ENCODE peak calls at places on chromosomes 6 and 20, in ten cellular contexts. T, F, M, X, D, N, G, H, R and Z are unnamed samples.

GRCh38 chr6:50087231-50087954 is 37.7 kb upstream of the DEFB112 start:
- DNase-seq in D (no peak), H (no peak), R (no peak), X (no peak), F (no peak), G (no peak), M (peak), T (no peak), N (no peak), Z (no peak)

GRCh38 chr20:34215711-34216381 is 25.4 kb upstream of the ASIP start:
- DNase-seq in N (peak), M (peak), F (peak), H (peak), X (peak), T (peak), D (no peak), R (peak), G (peak), Z (peak)

GRCh38 chr6:44010411-44011349 is 116.6 kb downstream of the MRPL14 start:
- DNase-seq in F (no peak), T (no peak), M (peak), R (no peak), N (peak), G (no peak), X (no peak), D (peak), H (no peak), Z (peak)

GRCh38 chr6:47162793-47163192 is 120.7 kb upstream of the ADGRF1 start:
- DNase-seq in X (no peak), H (no peak), R (no peak), D (no peak), T (no peak), F (no peak), N (no peak), M (no peak), G (peak), Z (no peak)

GRCh38 chr6:116127771-116128493 is 2.0 kb upstream of the COL10A1 start:
- DNase-seq in H (no peak), M (peak), X (no peak), R (no peak), F (no peak), D (no peak), N (no peak), G (no peak), T (no peak), Z (no peak)

GRCh38 chr20:59355242-59355641 is 54.8 kb downstream of the EDN3 start:
- DNase-seq in H (no peak), G (no peak), T (no peak), R (no peak), D (no peak), N (no peak), F (no peak), X (no peak), M (no peak), Z (no peak)

GRCh38 chr20:24465730-24466129 is 3.7 kb upstream of the SYNDIG1 start:
- DNase-seq in F (no peak), R (no peak), D (no peak), G (no peak), T (no peak), M (no peak), N (no peak), H (no peak), X (no peak), Z (peak)

GRCh38 chr6:145814035-145814500 is 527 bp downstream of the FBXO30 start:
- DNase-seq in D (no peak), R (peak), N (peak), M (no peak), T (peak), X (no peak), F (peak), H (peak), G (no peak), Z (peak)

GRCh38 chr20:44211177-44212039 is 837 bp upstream of the OSER1 start:
- DNase-seq in T (no peak), N (peak), G (no peak), H (peak), F (peak), M (peak), X (no peak), R (no peak), D (no peak), Z (peak)

GRCh38 chr6:1348675-1349074 is 36.8 kb downstream of the FOXQ1 start:
- DNase-seq in M (peak), G (no peak), D (no peak), H (no peak), X (no peak), R (no peak), F (no peak), T (no peak), N (no peak), Z (no peak)

GRCh38 chr20:23161968-23162696 is 76.0 kb upstream of the CD93 start:
- DNase-seq in N (no peak), T (no peak), D (no peak), R (no peak), H (peak), G (no peak), F (peak), X (no peak), M (no peak), Z (peak)